ENCODE peak calls at places on chromosomes 11 and 22, in four cellular contexts. One of them, this sample, is unnamed.

GRCh38 chr11:111530091-111530490 is 10.4 kb upstream of the LAYN start:
- DNase-seq in neural progenitor cell: no peak
- DNase-seq in K562: no peak
- DNase-seq in GM23248: no peak
- DNase-seq in this sample: no peak

GRCh38 chr11:78408619-78409018 is 9.0 kb downstream of the GAB2 start:
- DNase-seq in neural progenitor cell: no peak
- DNase-seq in K562: no peak
- DNase-seq in GM23248: no peak
- DNase-seq in this sample: no peak

GRCh38 chr11:128334311-128335044 is 252.9 kb downstream of the ETS1 start:
- DNase-seq in neural progenitor cell: no peak
- DNase-seq in K562: no peak
- DNase-seq in GM23248: no peak
- DNase-seq in this sample: no peak

GRCh38 chr11:69374110-69374981 is 80.4 kb downstream of the MYEOV start:
- DNase-seq in neural progenitor cell: no peak
- DNase-seq in K562: no peak
- DNase-seq in GM23248: no peak
- DNase-seq in this sample: no peak

GRCh38 chr22:49976439-49977175 is 16.0 kb downstream of the PIM3 start:
- DNase-seq in neural progenitor cell: no peak
- DNase-seq in K562: no peak
- DNase-seq in GM23248: no peak
- DNase-seq in this sample: peak

GRCh38 chr11:121961228-121961860 is 154.7 kb downstream of the BLID start:
- DNase-seq in neural progenitor cell: no peak
- DNase-seq in K562: no peak
- DNase-seq in GM23248: peak
- DNase-seq in this sample: no peak

GRCh38 chr11:27201454-27202302 is 161.1 kb downstream of the BBOX1 start:
- DNase-seq in neural progenitor cell: no peak
- DNase-seq in K562: peak
- DNase-seq in GM23248: peak
- DNase-seq in this sample: peak

GRCh38 chr22:39135092-39135896 is 17.2 kb downstream of the CBX7 start:
- DNase-seq in neural progenitor cell: peak
- DNase-seq in K562: peak
- DNase-seq in GM23248: peak
- DNase-seq in this sample: peak

GRCh38 chr11:127619946-127620345 is 619.4 kb upstream of the KIRREL3 start:
- DNase-seq in neural progenitor cell: no peak
- DNase-seq in K562: no peak
- DNase-seq in GM23248: no peak
- DNase-seq in this sample: no peak

GRCh38 chr11:82547163-82547560 is 186.5 kb downstream of the FAM181B start:
- DNase-seq in neural progenitor cell: peak
- DNase-seq in K562: no peak
- DNase-seq in GM23248: no peak
- DNase-seq in this sample: no peak

GRCh38 chr11:31805037-31805628 is 6.0 kb downstream of the PAX6 start:
- DNase-seq in neural progenitor cell: peak
- DNase-seq in K562: no peak
- DNase-seq in GM23248: no peak
- DNase-seq in this sample: no peak
- TF ChIP-seq EZH2 in neural progenitor cell: no peak
- TF ChIP-seq EZH2 in K562: no peak
- TF ChIP-seq EZH2 in GM23248: peak
- TF ChIP-seq EZH2 in this sample: no peak

DNA sequence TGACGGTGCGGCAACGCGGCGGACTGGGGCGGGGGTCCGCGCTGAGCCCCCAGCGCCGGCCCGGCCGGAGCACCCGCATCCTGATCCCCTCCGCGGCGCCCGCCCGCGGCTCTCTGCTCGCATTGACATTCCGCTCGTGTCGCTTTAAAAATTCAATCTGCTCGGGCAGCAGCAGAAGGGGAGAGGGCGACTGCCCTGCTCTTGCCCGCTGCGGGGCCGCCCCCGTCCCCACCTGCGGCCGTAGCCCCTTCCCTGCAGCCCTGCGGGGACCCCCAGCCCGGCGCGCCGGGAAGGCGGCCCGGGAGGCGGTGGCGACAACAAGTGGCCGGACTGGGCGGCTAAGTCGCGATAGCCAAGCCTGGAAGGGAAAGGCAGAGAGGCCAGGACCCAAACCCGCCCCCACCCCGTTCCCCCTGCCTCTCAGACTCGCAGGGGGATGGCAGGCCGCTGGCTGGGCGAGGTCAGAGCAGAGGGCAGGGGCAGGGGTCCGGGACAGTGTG is 1.1 kb downstream of the CABP7 start:
- DNase-seq in neural progenitor cell: peak
- DNase-seq in K562: no peak
- DNase-seq in GM23248: no peak
- DNase-seq in this sample: no peak
- TF ChIP-seq EZH2 in neural progenitor cell: peak
- TF ChIP-seq EZH2 in K562: no peak
- TF ChIP-seq EZH2 in GM23248: peak
- TF ChIP-seq EZH2 in this sample: peak

GRCh38 chr11:63937713-63938480 is 905 bp upstream of the NAA40 start:
- DNase-seq in neural progenitor cell: peak
- DNase-seq in K562: peak
- DNase-seq in GM23248: no peak
- DNase-seq in this sample: no peak
- TF ChIP-seq EZH2 in neural progenitor cell: no peak
- TF ChIP-seq EZH2 in K562: no peak
- TF ChIP-seq EZH2 in GM23248: no peak
- TF ChIP-seq EZH2 in this sample: no peak

GRCh38 chr11:92227233-92227593 is 2.6 kb downstream of the FAT3 start:
- DNase-seq in neural progenitor cell: peak
- DNase-seq in K562: no peak
- DNase-seq in GM23248: no peak
- DNase-seq in this sample: peak

GRCh38 chr11:92225206-92225562 is 566 bp downstream of the FAT3 start:
- DNase-seq in neural progenitor cell: peak
- DNase-seq in K562: no peak
- DNase-seq in GM23248: no peak
- DNase-seq in this sample: peak

GRCh38 chr11:92226331-92227232 is 2.0 kb downstream of the FAT3 start:
- DNase-seq in neural progenitor cell: peak
- DNase-seq in K562: no peak
- DNase-seq in GM23248: peak
- DNase-seq in this sample: peak

GRCh38 chr11:92224394-92225205 is at the start of gene FAT3:
- DNase-seq in neural progenitor cell: peak
- DNase-seq in K562: no peak
- DNase-seq in GM23248: peak
- DNase-seq in this sample: peak

GRCh38 chr11:92225563-92226308 is 1.1 kb downstream of the FAT3 start:
- DNase-seq in neural progenitor cell: peak
- DNase-seq in K562: no peak
- DNase-seq in GM23248: peak
- DNase-seq in this sample: peak
- TF ChIP-seq EZH2 in neural progenitor cell: no peak
- TF ChIP-seq EZH2 in K562: no peak
- TF ChIP-seq EZH2 in GM23248: no peak
- TF ChIP-seq EZH2 in this sample: no peak

GRCh38 chr11:31799036-31799793 is 11.9 kb downstream of the PAX6 start:
- DNase-seq in neural progenitor cell: peak
- DNase-seq in K562: no peak
- DNase-seq in GM23248: no peak
- DNase-seq in this sample: no peak

GRCh38 chr11:31802000-31802551 is 9.0 kb downstream of the PAX6 start:
- DNase-seq in neural progenitor cell: no peak
- DNase-seq in K562: no peak
- DNase-seq in GM23248: no peak
- DNase-seq in this sample: no peak

GRCh38 chr11:31799794-31800397 is 11.2 kb downstream of the PAX6 start:
- DNase-seq in neural progenitor cell: peak
- DNase-seq in K562: no peak
- DNase-seq in GM23248: no peak
- DNase-seq in this sample: no peak

GRCh38 chr11:31801298-31801702 is 9.8 kb downstream of the PAX6 start:
- DNase-seq in neural progenitor cell: peak
- DNase-seq in K562: no peak
- DNase-seq in GM23248: no peak
- DNase-seq in this sample: no peak

GRCh38 chr11:31800398-31801265 is 10.5 kb downstream of the PAX6 start:
- DNase-seq in neural progenitor cell: peak
- DNase-seq in K562: no peak
- DNase-seq in GM23248: no peak
- DNase-seq in this sample: no peak
- TF ChIP-seq EZH2 in neural progenitor cell: peak
- TF ChIP-seq EZH2 in K562: no peak
- TF ChIP-seq EZH2 in GM23248: no peak
- TF ChIP-seq EZH2 in this sample: no peak

DNA sequence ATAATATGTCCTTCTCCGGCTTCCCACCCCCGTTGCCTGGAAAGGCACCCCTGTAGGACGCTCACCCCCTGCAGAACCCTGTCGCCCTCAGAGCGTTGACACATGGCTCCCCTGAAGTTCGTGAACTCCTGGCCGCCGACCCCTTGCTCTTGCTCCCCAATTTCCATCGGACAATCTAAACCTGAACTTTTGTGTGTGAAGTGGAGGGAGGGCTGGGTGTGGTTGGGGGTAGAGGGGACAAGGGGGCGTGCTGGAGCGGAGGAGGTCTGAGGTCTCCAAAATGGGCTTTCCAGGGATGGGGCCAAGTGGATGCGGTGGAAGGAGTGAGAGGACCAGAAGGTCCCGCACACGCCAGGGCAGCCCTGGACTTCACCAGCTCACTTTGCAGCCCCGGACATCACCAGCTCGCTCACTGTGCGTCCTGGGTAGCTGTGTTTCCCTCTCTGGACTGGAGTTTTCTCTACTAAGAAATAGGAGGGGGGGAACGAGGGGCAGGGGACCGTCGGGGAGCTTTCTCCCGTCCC is 18.6 kb downstream of the CREB3L1 start:
- DNase-seq in neural progenitor cell: no peak
- DNase-seq in K562: no peak
- DNase-seq in GM23248: peak
- DNase-seq in this sample: no peak
- TF ChIP-seq EZH2 in neural progenitor cell: no peak
- TF ChIP-seq EZH2 in K562: no peak
- TF ChIP-seq EZH2 in GM23248: no peak
- TF ChIP-seq EZH2 in this sample: no peak

GRCh38 chr11:76669901-76670474 is 559 bp downstream of the LRRC32 start:
- DNase-seq in neural progenitor cell: peak
- DNase-seq in K562: no peak
- DNase-seq in GM23248: peak
- DNase-seq in this sample: no peak
- TF ChIP-seq EZH2 in neural progenitor cell: no peak
- TF ChIP-seq EZH2 in K562: no peak
- TF ChIP-seq EZH2 in GM23248: no peak
- TF ChIP-seq EZH2 in this sample: no peak

DNA sequence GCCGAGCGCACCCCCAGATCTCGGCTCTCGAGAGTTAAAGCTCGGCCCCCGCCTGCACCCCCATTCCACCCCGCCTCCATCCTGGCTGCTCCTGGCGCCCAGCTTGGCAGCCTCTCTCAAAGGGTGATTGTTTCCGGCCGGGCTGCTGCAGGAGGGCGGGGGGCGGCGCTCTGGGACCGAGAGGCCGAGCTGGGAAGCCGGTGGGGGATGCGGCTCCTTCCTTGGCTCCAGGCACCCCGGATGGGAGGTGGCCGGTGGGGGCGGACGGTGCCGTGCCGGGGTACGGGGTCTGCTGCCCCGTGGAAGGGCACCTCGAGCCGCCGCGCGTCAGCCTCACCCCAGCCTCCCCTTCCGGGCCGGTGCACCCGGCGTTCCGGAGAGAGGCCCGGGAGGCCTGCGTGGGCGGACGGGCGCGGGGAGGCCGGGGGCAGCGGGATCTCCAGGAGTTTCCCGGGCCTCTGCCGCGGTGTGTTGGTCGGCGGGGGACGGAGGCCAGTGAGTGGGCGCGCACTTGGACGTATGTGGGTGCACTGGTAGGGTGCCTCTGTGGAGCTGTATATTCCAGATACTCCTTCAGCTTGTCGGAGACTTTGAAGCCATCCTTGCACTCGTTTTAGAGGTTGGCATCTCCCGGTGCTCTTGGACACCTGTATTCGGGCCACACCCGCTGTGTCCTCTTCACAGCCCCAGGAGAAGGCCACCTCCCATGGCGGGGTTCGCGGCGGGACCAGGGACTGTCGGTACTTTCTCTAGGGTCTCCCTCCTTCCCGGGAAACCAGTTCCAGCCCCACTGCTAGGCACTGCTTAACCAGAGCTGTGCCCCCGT is 679 bp upstream of the B3GAT1 start:
- DNase-seq in neural progenitor cell: peak
- DNase-seq in K562: no peak
- DNase-seq in GM23248: peak
- DNase-seq in this sample: peak
- TF ChIP-seq EZH2 in neural progenitor cell: peak
- TF ChIP-seq EZH2 in K562: no peak
- TF ChIP-seq EZH2 in GM23248: peak
- TF ChIP-seq EZH2 in this sample: peak